ENCODE peak calls at places on chromosomes 1 and 21, in nine cellular contexts. One of them, this sample, is unnamed.

GRCh38 chr1:203323587-203323986 is 18.3 kb downstream of the BTG2 start:
- DNase-seq in stimulated activated CD8-positive, alpha-beta memory T cell treated with anti-CD3 and anti-CD28 coated beads, Interleukin-2, amount 100 ng/mL, for 48 hours: no peak
- DNase-seq in astrocyte of the spinal cord: no peak
- DNase-seq in GM12878: no peak
- DNase-seq in activated CD4-positive, alpha-beta T cell treated with anti-CD3 and anti-CD28 coated beads, Interleukin-2, amount 10 ng/mL, durations not matched to agents 7 days and 5 days: no peak
- DNase-seq in choroid plexus epithelial cell: no peak
- DNase-seq in activated CD4-positive, alpha-beta memory T cell treated with anti-CD3 and anti-CD28 coated beads, Interleukin-2, amount 10 ng/mL, durations not matched to agents 7 days and 5 days: no peak
- DNase-seq in activated T-helper 1 cell treated with Interleukin-2 at 50 U/mL for 16 hours: no peak
- DNase-seq in IMR-90: no peak
- DNase-seq in this sample: no peak

GRCh38 chr1:95197616-95198252 is 36.3 kb upstream of the RWDD3 start:
- DNase-seq in stimulated activated CD8-positive, alpha-beta memory T cell treated with anti-CD3 and anti-CD28 coated beads, Interleukin-2, amount 100 ng/mL, for 48 hours: no peak
- DNase-seq in astrocyte of the spinal cord: peak; percentile 82
- DNase-seq in GM12878: no peak
- DNase-seq in activated CD4-positive, alpha-beta T cell treated with anti-CD3 and anti-CD28 coated beads, Interleukin-2, amount 10 ng/mL, durations not matched to agents 7 days and 5 days: no peak
- DNase-seq in choroid plexus epithelial cell: peak; percentile 41
- DNase-seq in activated CD4-positive, alpha-beta memory T cell treated with anti-CD3 and anti-CD28 coated beads, Interleukin-2, amount 10 ng/mL, durations not matched to agents 7 days and 5 days: no peak
- DNase-seq in activated T-helper 1 cell treated with Interleukin-2 at 50 U/mL for 16 hours: no peak
- DNase-seq in IMR-90: peak; percentile 50
- DNase-seq in this sample: no peak

GRCh38 chr1:156750932-156751723 is at the start of gene HDGF:
- DNase-seq in stimulated activated CD8-positive, alpha-beta memory T cell treated with anti-CD3 and anti-CD28 coated beads, Interleukin-2, amount 100 ng/mL, for 48 hours: no peak
- DNase-seq in astrocyte of the spinal cord: no peak
- DNase-seq in GM12878: no peak
- DNase-seq in activated CD4-positive, alpha-beta T cell treated with anti-CD3 and anti-CD28 coated beads, Interleukin-2, amount 10 ng/mL, durations not matched to agents 7 days and 5 days: peak; percentile 38
- DNase-seq in choroid plexus epithelial cell: no peak
- DNase-seq in activated CD4-positive, alpha-beta memory T cell treated with anti-CD3 and anti-CD28 coated beads, Interleukin-2, amount 10 ng/mL, durations not matched to agents 7 days and 5 days: peak; percentile 45
- DNase-seq in activated T-helper 1 cell treated with Interleukin-2 at 50 U/mL for 16 hours: no peak
- DNase-seq in IMR-90: no peak
- DNase-seq in this sample: peak; percentile 53

GRCh38 chr1:168081373-168082007 is 55.2 kb downstream of the GPR161 start:
- DNase-seq in stimulated activated CD8-positive, alpha-beta memory T cell treated with anti-CD3 and anti-CD28 coated beads, Interleukin-2, amount 100 ng/mL, for 48 hours: no peak
- DNase-seq in astrocyte of the spinal cord: peak; percentile 45
- DNase-seq in GM12878: no peak
- DNase-seq in activated CD4-positive, alpha-beta T cell treated with anti-CD3 and anti-CD28 coated beads, Interleukin-2, amount 10 ng/mL, durations not matched to agents 7 days and 5 days: no peak
- DNase-seq in choroid plexus epithelial cell: peak; percentile 87
- DNase-seq in activated CD4-positive, alpha-beta memory T cell treated with anti-CD3 and anti-CD28 coated beads, Interleukin-2, amount 10 ng/mL, durations not matched to agents 7 days and 5 days: no peak
- DNase-seq in activated T-helper 1 cell treated with Interleukin-2 at 50 U/mL for 16 hours: no peak
- DNase-seq in IMR-90: peak; percentile 93
- DNase-seq in this sample: no peak

GRCh38 chr1:36479505-36480051 is 3.1 kb downstream of the CSF3R start:
- DNase-seq in stimulated activated CD8-positive, alpha-beta memory T cell treated with anti-CD3 and anti-CD28 coated beads, Interleukin-2, amount 100 ng/mL, for 48 hours: no peak
- DNase-seq in astrocyte of the spinal cord: no peak
- DNase-seq in GM12878: no peak
- DNase-seq in activated CD4-positive, alpha-beta T cell treated with anti-CD3 and anti-CD28 coated beads, Interleukin-2, amount 10 ng/mL, durations not matched to agents 7 days and 5 days: no peak
- DNase-seq in choroid plexus epithelial cell: peak; percentile 31
- DNase-seq in activated CD4-positive, alpha-beta memory T cell treated with anti-CD3 and anti-CD28 coated beads, Interleukin-2, amount 10 ng/mL, durations not matched to agents 7 days and 5 days: no peak
- DNase-seq in activated T-helper 1 cell treated with Interleukin-2 at 50 U/mL for 16 hours: no peak
- DNase-seq in IMR-90: no peak
- DNase-seq in this sample: no peak

GRCh38 chr1:203066965-203067364 is 18.8 kb downstream of the MYOG start:
- DNase-seq in stimulated activated CD8-positive, alpha-beta memory T cell treated with anti-CD3 and anti-CD28 coated beads, Interleukin-2, amount 100 ng/mL, for 48 hours: no peak
- DNase-seq in astrocyte of the spinal cord: no peak
- DNase-seq in GM12878: no peak
- DNase-seq in activated CD4-positive, alpha-beta T cell treated with anti-CD3 and anti-CD28 coated beads, Interleukin-2, amount 10 ng/mL, durations not matched to agents 7 days and 5 days: no peak
- DNase-seq in choroid plexus epithelial cell: no peak
- DNase-seq in activated CD4-positive, alpha-beta memory T cell treated with anti-CD3 and anti-CD28 coated beads, Interleukin-2, amount 10 ng/mL, durations not matched to agents 7 days and 5 days: no peak
- DNase-seq in activated T-helper 1 cell treated with Interleukin-2 at 50 U/mL for 16 hours: no peak
- DNase-seq in IMR-90: no peak
- DNase-seq in this sample: no peak

GRCh38 chr1:47527653-47528272 is 89.9 kb downstream of the FOXD2 start:
- DNase-seq in stimulated activated CD8-positive, alpha-beta memory T cell treated with anti-CD3 and anti-CD28 coated beads, Interleukin-2, amount 100 ng/mL, for 48 hours: no peak
- DNase-seq in astrocyte of the spinal cord: no peak
- DNase-seq in GM12878: no peak
- DNase-seq in activated CD4-positive, alpha-beta T cell treated with anti-CD3 and anti-CD28 coated beads, Interleukin-2, amount 10 ng/mL, durations not matched to agents 7 days and 5 days: no peak
- DNase-seq in choroid plexus epithelial cell: peak; percentile 51
- DNase-seq in activated CD4-positive, alpha-beta memory T cell treated with anti-CD3 and anti-CD28 coated beads, Interleukin-2, amount 10 ng/mL, durations not matched to agents 7 days and 5 days: no peak
- DNase-seq in activated T-helper 1 cell treated with Interleukin-2 at 50 U/mL for 16 hours: no peak
- DNase-seq in IMR-90: no peak
- DNase-seq in this sample: peak; percentile 11

GRCh38 chr1:94949681-94950661 is 23.1 kb upstream of the CNN3 start:
- DNase-seq in stimulated activated CD8-positive, alpha-beta memory T cell treated with anti-CD3 and anti-CD28 coated beads, Interleukin-2, amount 100 ng/mL, for 48 hours: no peak
- DNase-seq in astrocyte of the spinal cord: no peak
- DNase-seq in GM12878: no peak
- DNase-seq in activated CD4-positive, alpha-beta T cell treated with anti-CD3 and anti-CD28 coated beads, Interleukin-2, amount 10 ng/mL, durations not matched to agents 7 days and 5 days: no peak
- DNase-seq in choroid plexus epithelial cell: no peak
- DNase-seq in activated CD4-positive, alpha-beta memory T cell treated with anti-CD3 and anti-CD28 coated beads, Interleukin-2, amount 10 ng/mL, durations not matched to agents 7 days and 5 days: no peak
- DNase-seq in activated T-helper 1 cell treated with Interleukin-2 at 50 U/mL for 16 hours: no peak
- DNase-seq in IMR-90: peak; percentile 85
- DNase-seq in this sample: peak; percentile 53

GRCh38 chr21:32918467-32919140 is 107.1 kb upstream of the OLIG2 start:
- DNase-seq in stimulated activated CD8-positive, alpha-beta memory T cell treated with anti-CD3 and anti-CD28 coated beads, Interleukin-2, amount 100 ng/mL, for 48 hours: no peak
- DNase-seq in astrocyte of the spinal cord: no peak
- DNase-seq in GM12878: no peak
- DNase-seq in activated CD4-positive, alpha-beta T cell treated with anti-CD3 and anti-CD28 coated beads, Interleukin-2, amount 10 ng/mL, durations not matched to agents 7 days and 5 days: no peak
- DNase-seq in choroid plexus epithelial cell: no peak
- DNase-seq in activated CD4-positive, alpha-beta memory T cell treated with anti-CD3 and anti-CD28 coated beads, Interleukin-2, amount 10 ng/mL, durations not matched to agents 7 days and 5 days: no peak
- DNase-seq in activated T-helper 1 cell treated with Interleukin-2 at 50 U/mL for 16 hours: no peak
- DNase-seq in IMR-90: no peak
- DNase-seq in this sample: no peak

GRCh38 chr1:9320520-9321479 is 28.1 kb downstream of the SPSB1 start:
- DNase-seq in stimulated activated CD8-positive, alpha-beta memory T cell treated with anti-CD3 and anti-CD28 coated beads, Interleukin-2, amount 100 ng/mL, for 48 hours: no peak
- DNase-seq in astrocyte of the spinal cord: no peak
- DNase-seq in GM12878: no peak
- DNase-seq in activated CD4-positive, alpha-beta T cell treated with anti-CD3 and anti-CD28 coated beads, Interleukin-2, amount 10 ng/mL, durations not matched to agents 7 days and 5 days: no peak
- DNase-seq in choroid plexus epithelial cell: no peak
- DNase-seq in activated CD4-positive, alpha-beta memory T cell treated with anti-CD3 and anti-CD28 coated beads, Interleukin-2, amount 10 ng/mL, durations not matched to agents 7 days and 5 days: no peak
- DNase-seq in activated T-helper 1 cell treated with Interleukin-2 at 50 U/mL for 16 hours: no peak
- DNase-seq in IMR-90: peak; percentile 79
- DNase-seq in this sample: no peak

GRCh38 chr1:81213279-81213678 is 587.5 kb upstream of the ADGRL2 start:
- DNase-seq in stimulated activated CD8-positive, alpha-beta memory T cell treated with anti-CD3 and anti-CD28 coated beads, Interleukin-2, amount 100 ng/mL, for 48 hours: no peak
- DNase-seq in astrocyte of the spinal cord: no peak
- DNase-seq in GM12878: no peak
- DNase-seq in activated CD4-positive, alpha-beta T cell treated with anti-CD3 and anti-CD28 coated beads, Interleukin-2, amount 10 ng/mL, durations not matched to agents 7 days and 5 days: no peak
- DNase-seq in choroid plexus epithelial cell: no peak
- DNase-seq in activated CD4-positive, alpha-beta memory T cell treated with anti-CD3 and anti-CD28 coated beads, Interleukin-2, amount 10 ng/mL, durations not matched to agents 7 days and 5 days: no peak
- DNase-seq in activated T-helper 1 cell treated with Interleukin-2 at 50 U/mL for 16 hours: no peak
- DNase-seq in IMR-90: no peak
- DNase-seq in this sample: no peak

GRCh38 chr1:113353581-113353980 is 36.7 kb upstream of the MAGI3 start:
- DNase-seq in stimulated activated CD8-positive, alpha-beta memory T cell treated with anti-CD3 and anti-CD28 coated beads, Interleukin-2, amount 100 ng/mL, for 48 hours: no peak
- DNase-seq in astrocyte of the spinal cord: no peak
- DNase-seq in GM12878: no peak
- DNase-seq in activated CD4-positive, alpha-beta T cell treated with anti-CD3 and anti-CD28 coated beads, Interleukin-2, amount 10 ng/mL, durations not matched to agents 7 days and 5 days: no peak
- DNase-seq in choroid plexus epithelial cell: no peak
- DNase-seq in activated CD4-positive, alpha-beta memory T cell treated with anti-CD3 and anti-CD28 coated beads, Interleukin-2, amount 10 ng/mL, durations not matched to agents 7 days and 5 days: no peak
- DNase-seq in activated T-helper 1 cell treated with Interleukin-2 at 50 U/mL for 16 hours: no peak
- DNase-seq in IMR-90: no peak
- DNase-seq in this sample: no peak

This sample was measured in DND-41.